ENCODE peak calls at places on chromosomes 6 and 20, in eight cellular contexts. D, K, C, P, Q, E, Y and H are unnamed samples.

GRCh38 chr6:87283461-87283860 is 38.9 kb upstream of the SMIM8 start:
- DNase-seq in Q (no peak), C (no peak), Y (no peak), E (no peak), D (no peak), K (no peak), P (no peak), H (no peak)

GRCh38 chr6:157552956-157553485 is 172.0 kb downstream of the ZDHHC14 start:
- DNase-seq in D (no peak), K (no peak), E (no peak), C (no peak), Q (no peak), P (no peak), Y (no peak), H (peak)

GRCh38 chr6:154479388-154480143 is 30.9 kb downstream of the CNKSR3 start:
- DNase-seq in D (peak), K (no peak), Y (no peak), C (no peak), P (no peak), Q (peak), E (no peak), H (no peak)

GRCh38 chr20:15239542-15240206 is 902.3 kb upstream of the FLRT3 start:
- DNase-seq in D (no peak), C (no peak), P (no peak), E (no peak), Y (no peak), K (no peak), Q (no peak), H (no peak)

GRCh38 chr6:33988121-33989015 is 157.5 kb downstream of the GRM4 start:
- DNase-seq in K (peak), E (no peak), D (peak), P (no peak), C (no peak), Y (no peak), Q (no peak), H (peak)

GRCh38 chr6:165894228-165894825 is 231.3 kb upstream of the PDE10A start:
- DNase-seq in C (no peak), E (no peak), Y (no peak), P (no peak), D (no peak), Q (no peak), K (no peak), H (no peak)

GRCh38 chr20:23399568-23400241 is 21.6 kb downstream of the NAPB start:
- DNase-seq in Q (peak), C (no peak), K (no peak), D (no peak), P (no peak), E (peak), Y (no peak), H (no peak)

GRCh38 chr20:49054032-49054643 is 8.0 kb downstream of the CSE1L start:
- DNase-seq in K (no peak), D (no peak), C (no peak), Q (peak), E (no peak), P (no peak), Y (no peak), H (no peak)

GRCh38 chr20:50467618-50468373 is 42.4 kb upstream of the PTPN1 start:
- DNase-seq in Y (peak), K (no peak), D (no peak), C (peak), Q (no peak), E (no peak), P (peak), H (no peak)